ENCODE peak calls at places on chromosomes 11 and 22, in eight cellular contexts. T is GM23248; L is substantia nigra; G is dorsolateral prefrontal cortex; W is tibial nerve; V is CD8-positive, alpha-beta memory T cell; A is neural progenitor cell; Q is aorta. F is an unnamed sample.

GRCh38 chr22:23638611-23639010 is 6.5 kb upstream of the DRICH1 start:
- DNase-seq in T (no peak), L (no peak), G (no peak), W (no peak), V (no peak), A (no peak), Q (no peak), F (no peak)

GRCh38 chr22:37932821-37933578 is 20.4 kb downstream of the C22orf23 start:
- DNase-seq in T (peak; percentile 38), L (no peak), G (no peak), W (no peak), V (no peak), A (no peak), Q (no peak), F (no peak)

GRCh38 chr22:31898406-31898805 is 45.9 kb upstream of the YWHAH start:
- DNase-seq in T (no peak), L (no peak), G (no peak), W (no peak), V (no peak), A (no peak), Q (no peak), F (no peak)

GRCh38 chr22:21652010-21652546 is 10.0 kb downstream of the SDF2L1 start:
- DNase-seq in T (peak; percentile 95), L (peak; percentile 79), G (peak; percentile 90), W (peak; percentile 78), V (peak; percentile 77), A (peak; percentile 96), Q (peak; percentile 93), F (peak; percentile 71)

GRCh38 chr11:132043714-132044113 is 673.3 kb downstream of the NTM start:
- DNase-seq in T (no peak), L (no peak), G (no peak), W (no peak), V (no peak), A (no peak), Q (no peak), F (no peak)

GRCh38 chr11:91804057-91804456 is 420.6 kb upstream of the FAT3 start:
- DNase-seq in T (no peak), L (no peak), G (no peak), W (no peak), V (no peak), A (peak; percentile 66), Q (no peak), F (no peak)

GRCh38 chr11:111719379-111719778 is 46.8 kb downstream of the PPP2R1B start:
- DNase-seq in T (peak; percentile 63), L (no peak), G (no peak), W (no peak), V (no peak), A (no peak), Q (no peak), F (no peak)

GRCh38 chr22:25062378-25063095 is 110.0 kb downstream of the KIAA1671 start:
- DNase-seq in T (no peak), L (no peak), G (no peak), W (no peak), V (peak; percentile 76), A (no peak), Q (peak; percentile 56), F (peak; percentile 83)

GRCh38 chr11:13962562-13963168 is at the start of gene SPON1:
- DNase-seq in T (peak; percentile 53), L (peak; percentile 68), G (peak; percentile 51), W (no peak), V (no peak), A (peak; percentile 93), Q (peak; percentile 62), F (peak; percentile 40)

GRCh38 chr11:68468217-68468828 is 7.8 kb downstream of the PPP6R3 start:
- DNase-seq in T (no peak), L (no peak), G (no peak), W (no peak), V (no peak), A (no peak), Q (no peak), F (no peak)

GRCh38 chr11:102495161-102496042 is 35.1 kb downstream of the MMP7 start:
- DNase-seq in T (peak; percentile 85), L (peak; percentile 49), G (no peak), W (no peak), V (no peak), A (peak; percentile 80), Q (no peak), F (no peak)

GRCh38 chr22:37269930-37270678 is 12.2 kb upstream of the CYTH4 start:
- DNase-seq in T (no peak), L (peak; percentile 4), G (no peak), W (no peak), V (no peak), A (no peak), Q (peak; percentile 58), F (no peak)

GRCh38 chr11:130765369-130765768 is 150.9 kb downstream of the SNX19 start:
- DNase-seq in T (no peak), L (no peak), G (no peak), W (no peak), V (no peak), A (no peak), Q (no peak), F (no peak)

GRCh38 chr22:38870312-38870741 is 1.7 kb downstream of the CBX6 start:
- DNase-seq in T (peak; percentile 93), L (peak; percentile 78), G (peak; percentile 87), W (peak; percentile 87), V (peak; percentile 76), A (peak; percentile 93), Q (peak; percentile 93), F (peak; percentile 83)

GRCh38 chr11:2174361-2174760 is 2.7 kb upstream of the TH start:
- DNase-seq in T (no peak), L (no peak), G (no peak), W (no peak), V (no peak), A (no peak), Q (no peak), F (no peak)

GRCh38 chr11:31810779-31811647 is at the start of gene PAX6:
- DNase-seq in T (peak; percentile 61), L (peak; percentile 86), G (peak; percentile 58), W (no peak), V (no peak), A (peak; percentile 97), Q (peak; percentile 69), F (no peak)

GRCh38 chr22:20239063-20239950 is 28.8 kb downstream of the RTN4R start:
- DNase-seq in T (peak; percentile 40), L (no peak), G (peak; percentile 89), W (no peak), V (peak; percentile 13), A (no peak), Q (peak; percentile 63), F (no peak)
- H3K27ac ChIP-seq in T (no peak overlapping the region), L (peak overlapping the region; percentile 61), G (peak overlapping the region; percentile 89), W (peak overlapping the region; percentile 58), V (no peak overlapping the region), A (no peak overlapping the region), Q (no peak overlapping the region), F (peak overlapping the region; percentile 60)

DNA sequence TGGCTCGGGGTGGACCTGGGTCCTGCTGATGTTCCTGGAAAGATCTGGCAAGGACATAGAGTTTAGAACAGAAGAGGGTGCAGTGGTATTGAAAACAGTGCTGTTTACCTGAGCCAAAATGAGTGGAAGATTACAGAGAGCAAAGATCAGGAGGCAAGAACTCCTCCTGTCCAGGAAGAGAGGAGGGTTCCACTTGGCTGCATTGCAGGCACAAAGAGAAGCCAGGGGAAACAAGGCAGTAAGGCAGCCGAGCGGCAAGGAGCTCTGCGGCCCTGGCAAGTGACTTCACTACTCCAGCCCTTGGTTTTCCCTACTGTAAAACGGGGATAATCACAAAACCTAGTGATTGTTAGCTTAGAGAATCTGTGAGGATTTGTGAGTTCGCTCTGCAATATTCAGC is 3.7 kb upstream of the PACSIN2 start:
- DNase-seq in T (no peak), L (no peak), G (no peak), W (no peak), V (no peak), A (no peak), Q (no peak), F (no peak)
- H3K27ac ChIP-seq in T (no peak overlapping the region), L (no peak overlapping the region), G (no peak overlapping the region), W (no peak overlapping the region), V (no peak overlapping the region), A (no peak overlapping the region), Q (no peak overlapping the region), F (no peak overlapping the region)

DNA sequence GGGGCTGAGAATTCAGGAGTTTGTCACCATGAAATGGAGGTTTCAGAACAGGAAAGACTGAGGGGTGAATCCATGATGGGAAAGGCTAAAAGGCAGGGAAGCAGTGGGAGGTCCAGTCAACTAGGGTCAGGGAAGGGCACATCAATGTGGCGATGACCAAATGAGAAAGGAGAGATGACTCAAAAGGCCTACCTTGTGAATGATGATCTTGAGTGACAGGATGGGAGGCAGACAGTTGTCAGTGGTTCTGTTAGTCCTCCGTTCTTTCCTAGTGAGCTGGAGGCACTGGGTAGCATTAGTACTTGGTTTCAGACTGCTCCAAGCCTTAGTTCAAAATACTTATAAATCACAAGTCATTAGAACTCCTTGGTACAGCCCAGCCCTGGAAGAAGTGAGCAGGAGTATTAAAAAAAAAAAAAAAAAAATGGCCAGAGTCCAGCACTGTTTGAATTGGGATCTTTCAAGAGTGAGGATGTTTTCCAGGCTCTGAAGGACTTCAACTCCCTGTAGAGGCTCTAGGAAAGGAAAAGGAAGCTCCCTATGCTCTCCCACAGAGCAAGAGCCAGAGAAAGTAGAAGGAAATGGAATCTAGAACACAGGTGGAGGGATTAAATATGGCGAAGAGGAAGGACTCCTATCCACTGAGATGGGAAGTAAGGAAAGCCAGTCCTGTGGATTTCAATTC is 8.3 kb upstream of the DCHS1 start:
- DNase-seq in T (no peak), L (no peak), G (no peak), W (no peak), V (no peak), A (no peak), Q (no peak), F (no peak)
- H3K27ac ChIP-seq in T (no peak overlapping the region), L (no peak overlapping the region), G (no peak overlapping the region), W (no peak overlapping the region), V (no peak overlapping the region), A (no peak overlapping the region), Q (no peak overlapping the region), F (no peak overlapping the region)

GRCh38 chr22:19041403-19042074 is 80.7 kb downstream of the DGCR2 start:
- DNase-seq in T (no peak), L (no peak), G (no peak), W (no peak), V (no peak), A (no peak), Q (peak; percentile 21), F (no peak)
- H3K27ac ChIP-seq in T (no peak overlapping the region), L (no peak overlapping the region), G (no peak overlapping the region), W (no peak overlapping the region), V (no peak overlapping the region), A (no peak overlapping the region), Q (no peak overlapping the region), F (no peak overlapping the region)

DNA sequence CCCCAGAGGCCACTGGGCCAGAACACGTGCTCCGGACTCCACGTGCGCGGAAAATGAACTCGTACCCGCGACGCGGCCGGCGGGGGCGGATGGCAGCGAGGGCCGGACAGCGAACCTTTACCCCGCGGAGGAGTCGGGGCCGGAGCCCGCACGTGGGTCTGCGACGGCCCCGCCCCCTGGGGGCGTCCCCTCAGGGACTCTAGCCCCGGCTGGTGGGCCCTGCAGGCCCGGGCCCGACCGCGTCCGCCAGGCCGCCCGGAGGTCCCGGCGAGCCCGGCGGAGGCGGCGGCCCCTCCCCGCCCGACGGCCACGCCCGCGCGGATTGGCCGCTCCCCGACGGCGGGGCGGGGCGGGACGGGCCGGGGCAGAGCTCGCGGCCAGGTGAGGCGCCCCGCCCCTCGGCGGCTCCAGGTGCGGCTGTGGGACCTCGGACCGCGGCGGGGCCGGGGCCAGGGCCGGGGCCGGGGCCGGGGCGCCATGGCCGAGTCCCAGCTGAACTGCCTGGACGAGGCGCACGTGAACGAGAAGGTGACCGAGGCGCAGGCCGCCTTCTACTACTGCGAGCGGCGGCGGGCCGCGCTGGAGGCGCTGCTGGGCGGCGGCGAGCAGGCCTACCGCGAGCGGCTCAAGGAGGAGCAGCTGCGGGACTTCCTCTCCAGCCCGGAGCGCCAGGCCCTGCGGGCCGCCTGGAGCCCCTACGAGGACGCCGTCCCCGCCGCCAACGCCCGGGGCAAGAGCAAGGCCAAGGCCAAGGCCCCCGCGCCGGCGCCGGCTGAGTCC is at the start of gene FAM83F:
- DNase-seq in T (no peak), L (no peak), G (no peak), W (no peak), V (no peak), A (peak; percentile 78), Q (no peak), F (no peak)
- H3K27ac ChIP-seq in T (no peak within 1 kb of the TSS), L (no peak within 1 kb of the TSS), G (no peak within 1 kb of the TSS), W (peak within 1 kb of the TSS; percentile 92), V (no peak within 1 kb of the TSS), A (no peak within 1 kb of the TSS), Q (no peak within 1 kb of the TSS), F (no peak within 1 kb of the TSS)

F was measured in CD4-positive, alpha-beta T cell.